ENCODE peak calls at places on chromosomes 6 and 20, in ten cellular contexts. S is testis, X is foreskin fibroblast, B is natural killer cell, R is HFFc6, T is hepatocyte, Q is fibroblast of the aortic adventitia, E is AG10803, U is left lung, Y is GM10248. D is an unnamed sample.

GRCh38 chr6:40535784-40536380 is 51.3 kb downstream of the LRFN2 start:
- DNase-seq in S (no peak), X (no peak), B (no peak), R (no peak), T (no peak), Q (no peak), E (no peak), U (no peak), Y (no peak), D (no peak)

GRCh38 chr6:34791842-34792604 is at the start of gene BLTP3A:
- DNase-seq in S (peak; percentile 79), X (peak; percentile 63), B (peak; percentile 80), R (peak; percentile 13), T (peak; percentile 94), Q (peak; percentile 50), E (peak; percentile 57), U (peak; percentile 94), Y (peak; percentile 94), D (peak; percentile 56)

GRCh38 chr6:44234101-44235090 is 11.0 kb downstream of the SLC29A1 start:
- DNase-seq in S (peak; percentile 85), X (peak; percentile 77), B (no peak), R (peak; percentile 75), T (peak; percentile 84), Q (peak; percentile 85), E (peak; percentile 87), U (peak; percentile 77), Y (no peak), D (peak; percentile 42)

GRCh38 chr20:63183422-63184146 is 32.3 kb downstream of the YTHDF1 start:
- DNase-seq in S (peak; percentile 65), X (no peak), B (no peak), R (no peak), T (peak; percentile 58), Q (peak; percentile 6), E (no peak), U (no peak), Y (peak; percentile 82), D (peak; percentile 54)

GRCh38 chr6:13766201-13766634 is 48.1 kb downstream of the MCUR1 start:
- DNase-seq in S (no peak), X (peak; percentile 32), B (no peak), R (peak; percentile 55), T (peak; percentile 24), Q (peak; percentile 63), E (peak; percentile 84), U (no peak), Y (no peak), D (no peak)

GRCh38 chr6:32488085-32488484 is 42.0 kb downstream of the HLA-DRB5 start:
- DNase-seq in S (no peak), X (no peak), B (no peak), R (no peak), T (no peak), Q (no peak), E (no peak), U (no peak), Y (no peak), D (no peak)

GRCh38 chr20:64210661-64211369 is 44.7 kb upstream of the PCMTD2 start:
- DNase-seq in S (no peak), X (peak; percentile 5), B (no peak), R (no peak), T (no peak), Q (no peak), E (no peak), U (no peak), Y (no peak), D (no peak)

GRCh38 chr6:133983099-133983939 is 30.3 kb downstream of the TBPL1 start:
- DNase-seq in S (no peak), X (peak; percentile 63), B (no peak), R (no peak), T (no peak), Q (peak; percentile 47), E (peak; percentile 31), U (peak; percentile 82), Y (no peak), D (no peak)

GRCh38 chr6:42177514-42178364 is 4.6 kb downstream of the GUCA1A start:
- DNase-seq in S (peak; percentile 34), X (no peak), B (no peak), R (no peak), T (no peak), Q (no peak), E (no peak), U (no peak), Y (no peak), D (peak; percentile 58)

GRCh38 chr6:39295538-39295937 is 18.7 kb downstream of the KCNK17 start:
- DNase-seq in S (no peak), X (no peak), B (no peak), R (no peak), T (peak; percentile 32), Q (peak; percentile 18), E (no peak), U (no peak), Y (no peak), D (no peak)

GRCh38 chr20:50165687-50166554 is 12.4 kb upstream of the PEDS1 start:
- DNase-seq in S (peak; percentile 97), X (peak; percentile 100), B (peak; percentile 70), R (peak; percentile 100), T (peak; percentile 99), Q (peak; percentile 100), E (peak; percentile 100), U (peak; percentile 94), Y (peak; percentile 90), D (peak; percentile 47)

GRCh38 chr20:50169329-50169823 is 15.9 kb upstream of the PEDS1 start:
- DNase-seq in S (peak; percentile 93), X (no peak), B (peak; percentile 83), R (peak; percentile 62), T (peak; percentile 82), Q (peak; percentile 87), E (peak; percentile 70), U (peak; percentile 75), Y (peak; percentile 68), D (peak; percentile 60)

DNA sequence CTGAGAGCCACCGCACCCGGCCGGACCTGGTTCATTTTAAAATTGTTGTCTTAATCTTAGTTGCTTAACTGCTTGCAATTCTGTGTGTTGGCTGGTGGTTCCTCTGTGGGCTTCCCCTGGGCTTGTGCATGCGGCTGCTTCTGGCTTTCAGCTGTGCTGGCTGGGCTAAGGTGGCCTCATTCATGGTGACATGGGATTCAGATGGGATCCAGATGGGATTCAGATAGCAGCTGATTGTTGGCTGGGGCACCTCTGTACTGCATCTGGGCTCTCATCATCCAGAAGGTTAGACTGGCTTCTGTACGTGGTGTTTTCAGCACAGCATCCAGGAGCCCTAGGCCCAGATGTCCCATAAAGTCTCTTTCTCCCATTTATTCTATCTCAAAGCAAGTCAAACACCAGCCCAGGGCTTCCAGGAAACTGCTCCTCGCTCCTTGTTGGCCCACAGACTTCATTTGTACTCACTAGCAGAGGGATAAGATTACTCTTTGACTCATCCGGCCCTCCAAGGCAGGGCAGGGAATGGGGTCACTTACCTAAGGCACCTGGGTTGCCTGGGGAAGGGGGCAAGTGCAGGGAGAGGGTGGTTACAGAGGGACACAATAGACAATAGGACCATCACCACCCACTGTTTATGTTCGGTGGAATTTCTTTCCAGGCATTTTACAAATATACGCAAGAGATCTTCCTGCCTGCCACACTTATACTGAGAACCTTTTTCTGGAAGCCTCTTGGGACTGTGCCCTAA is 10.2 kb upstream of the PEDS1 start:
- DNase-seq in S (no peak), X (peak; percentile 61), B (no peak), R (no peak), T (no peak), Q (peak; percentile 73), E (peak; percentile 93), U (no peak), Y (no peak), D (no peak)
- TF ChIP-seq CTCF in S (no peak), X (no peak), B (no peak), R (no peak), T (no peak), Q (no peak), E (no peak), U (no peak), Y (no peak), D (no peak)

DNA sequence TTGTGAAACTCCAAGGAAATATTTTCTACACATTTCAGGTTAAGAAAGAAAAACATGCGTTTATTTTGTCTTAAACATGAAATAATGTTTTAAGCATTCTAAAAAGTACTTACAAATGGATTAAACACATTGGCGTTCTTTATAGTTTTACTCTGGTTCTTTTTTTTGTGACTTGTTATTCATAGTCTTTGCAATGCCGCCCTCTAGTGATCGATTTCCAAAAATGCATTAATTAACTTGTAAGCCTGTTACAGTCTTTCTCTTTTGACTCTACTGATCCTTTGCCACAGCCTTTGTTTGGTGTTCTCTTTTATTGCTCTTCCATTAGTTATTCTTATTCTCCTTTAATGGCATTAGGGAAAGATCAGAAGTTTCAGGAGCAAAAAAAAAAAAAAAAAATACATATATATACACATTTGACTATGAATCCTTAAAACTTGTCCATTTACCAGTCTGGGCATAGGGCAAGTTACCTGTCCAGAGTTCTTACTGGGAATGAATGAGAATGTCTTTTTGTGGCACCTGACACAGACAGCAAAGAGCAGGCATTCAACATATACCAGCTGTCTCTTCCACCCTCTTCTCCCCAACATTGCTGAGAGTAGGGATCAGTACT is 59.9 kb downstream of the MACROD2 start:
- DNase-seq in S (peak; percentile 39), X (peak; percentile 32), B (no peak), R (peak; percentile 33), T (peak; percentile 82), Q (peak; percentile 84), E (peak; percentile 76), U (no peak), Y (peak; percentile 26), D (no peak)
- TF ChIP-seq CTCF in S (no peak), X (peak; percentile 44), B (peak; percentile 59), R (peak; percentile 84), T (peak; percentile 79), Q (peak; percentile 56), E (peak; percentile 68), U (peak; percentile 48), Y (peak; percentile 61), D (peak; percentile 82)

GRCh38 chr6:95280690-95281273 is 296.6 kb upstream of the MANEA start:
- DNase-seq in S (peak; percentile 28), X (no peak), B (no peak), R (no peak), T (peak; percentile 69), Q (peak; percentile 2), E (no peak), U (no peak), Y (no peak), D (no peak)
- TF ChIP-seq CTCF in S (no peak), X (no peak), B (no peak), R (no peak), T (peak; percentile 63), Q (no peak), E (no peak), U (no peak), Y (peak; percentile 60), D (peak; percentile 66)

DNA sequence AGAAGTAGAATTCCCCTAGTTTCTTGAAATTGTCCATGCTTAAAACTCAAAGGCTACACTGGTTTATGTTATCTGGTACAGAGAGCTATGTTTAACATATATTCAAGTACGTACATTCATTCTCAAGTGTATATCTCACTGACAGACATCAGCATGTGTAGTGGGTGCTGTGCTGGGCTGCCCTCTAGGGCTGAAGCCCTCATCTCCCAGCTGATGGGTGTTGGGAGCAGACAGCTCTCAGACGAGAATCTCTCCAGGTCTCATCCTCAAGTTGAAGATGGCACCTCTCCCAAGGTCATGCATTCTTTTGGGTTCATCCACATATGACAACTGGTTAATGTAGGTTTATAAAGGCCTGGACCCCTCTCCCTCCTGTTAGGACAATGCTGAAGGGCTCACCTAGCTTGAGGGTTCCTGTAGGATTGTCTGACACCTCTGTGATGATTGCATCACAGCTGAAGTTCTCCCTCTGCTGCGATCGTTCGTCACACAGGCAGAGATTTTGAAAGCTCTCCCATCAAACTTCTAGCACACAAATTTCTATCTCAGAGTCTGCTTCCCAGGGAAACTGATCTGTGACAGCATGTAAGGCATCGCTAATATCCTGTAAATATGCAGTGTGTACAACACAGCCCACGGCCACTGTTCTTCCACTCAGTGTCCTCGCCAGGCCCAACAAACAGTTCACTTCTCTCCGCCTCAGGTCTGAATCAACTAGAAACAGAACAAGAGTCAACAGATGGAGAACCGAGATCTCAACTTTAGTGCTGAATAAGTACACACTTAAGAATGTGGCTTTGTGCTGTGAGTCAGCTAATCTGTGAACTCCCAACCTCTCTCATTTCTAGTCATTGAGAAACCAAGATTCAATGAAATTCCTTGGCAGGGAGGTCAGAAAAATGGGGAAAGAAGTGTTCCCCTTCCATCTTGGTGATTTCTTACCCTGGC is 43.2 kb downstream of the PREP start:
- DNase-seq in S (no peak), X (peak; percentile 84), B (no peak), R (peak; percentile 91), T (peak; percentile 41), Q (peak; percentile 94), E (peak; percentile 93), U (no peak), Y (no peak), D (no peak)
- TF ChIP-seq CTCF in S (no peak), X (no peak), B (no peak), R (no peak), T (no peak), Q (no peak), E (no peak), U (no peak), Y (no peak), D (no peak)